ENCODE peak calls at places on chromosome 17, in four cellular contexts. I is fibroblast of mammary gland, Q is fibroblast of pulmonary artery, O is stomach. G is an unnamed sample.

GRCh38 chr17:59845595-59846390 is 47.0 kb downstream of the TUBD1 start:
- DNase-seq in Q (peak; percentile 81), I (peak; percentile 91), O (peak; percentile 73), G (peak; percentile 53)

GRCh38 chr17:54992797-54993639 is 24.5 kb downstream of the STXBP4 start:
- DNase-seq in O (no peak), I (peak; percentile 62), Q (peak; percentile 70), G (peak; percentile 68)

GRCh38 chr17:512926-513325 is 160.3 kb upstream of the RPH3AL start:
- DNase-seq in O (no peak), Q (no peak), I (peak; percentile 84), G (peak; percentile 80)

GRCh38 chr17:1188812-1189211 is 9.0 kb upstream of the ABR start:
- DNase-seq in O (peak; percentile 97), I (peak; percentile 69), Q (peak; percentile 72), G (peak; percentile 36)

GRCh38 chr17:44331249-44331760 is 6.7 kb upstream of the SLC25A39 start:
- DNase-seq in Q (peak; percentile 80), O (peak; percentile 80), I (peak; percentile 73), G (no peak)

GRCh38 chr17:27303734-27304133 is 9.8 kb downstream of the WSB1 start:
- DNase-seq in Q (no peak), I (no peak), O (no peak), G (no peak)

GRCh38 chr17:45225051-45225700 is 3.5 kb downstream of the FMNL1 start:
- DNase-seq in I (no peak), Q (no peak), O (no peak), G (no peak)

GRCh38 chr17:38442548-38442947 is 14.3 kb downstream of the ARHGAP23 start:
- DNase-seq in Q (no peak), O (no peak), I (peak; percentile 44), G (no peak)

GRCh38 chr17:83180996-83181481 is 101.6 kb downstream of the METRNL start:
- DNase-seq in O (no peak), I (no peak), Q (no peak), G (no peak)

GRCh38 chr17:42422958-42423712 is at the start of gene CAVIN1:
- DNase-seq in O (peak; percentile 92), Q (peak; percentile 98), I (peak; percentile 97), G (peak; percentile 99)

GRCh38 chr17:35052780-35053179 is 10.7 kb downstream of the RFFL start:
- DNase-seq in O (no peak), Q (no peak), I (peak; percentile 30), G (peak; percentile 45)

GRCh38 chr17:35052240-35052608 is 11.3 kb downstream of the RFFL start:
- DNase-seq in I (peak; percentile 81), Q (no peak), O (no peak), G (peak; percentile 87)

GRCh38 chr17:35050170-35050569 is 13.3 kb downstream of the RFFL start:
- DNase-seq in Q (no peak), O (no peak), I (no peak), G (no peak)

GRCh38 chr17:35051579-35052239 is 11.8 kb downstream of the RFFL start:
- DNase-seq in Q (peak; percentile 18), O (no peak), I (peak; percentile 20), G (no peak)

DNA sequence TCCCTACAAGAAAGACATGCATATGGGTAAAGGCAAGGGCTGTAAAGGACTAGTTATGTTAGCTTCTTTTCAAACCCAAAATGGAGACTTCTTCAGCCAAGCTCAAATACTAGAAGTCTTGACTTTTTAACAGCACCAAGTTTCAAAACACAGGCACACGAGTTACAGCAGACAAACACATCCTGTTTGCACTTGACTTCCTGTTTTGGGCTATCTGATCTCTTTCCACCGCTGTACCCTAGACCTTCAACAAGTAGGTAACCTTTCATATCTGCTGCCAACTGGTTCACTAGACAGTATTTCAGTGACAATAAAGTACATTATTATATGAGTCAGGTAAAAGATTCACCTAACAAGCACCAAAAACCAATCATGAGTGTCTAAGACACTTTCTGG is 12.3 kb downstream of the RFFL start:
- DNase-seq in Q (peak; percentile 20), I (peak; percentile 7), O (no peak), G (no peak)
- H3K4me3 ChIP-seq in Q (no peak overlapping the region), I (no peak overlapping the region), O (no peak overlapping the region), G (no peak overlapping the region)

GRCh38 chr17:77741109-77741508 is 217.4 kb upstream of the TNRC6C start:
- DNase-seq in O (no peak), I (no peak), Q (no peak), G (no peak)
- TF ChIP-seq CTCF in O (no peak), I (peak; percentile 41), Q (peak; percentile 31), G (peak; percentile 24)

GRCh38 chr17:66431080-66431795 is 128.8 kb downstream of the PRKCA start:
- DNase-seq in Q (peak; percentile 33), O (no peak), I (peak; percentile 75), G (peak; percentile 41)
- H3K4me3 ChIP-seq in Q (no peak overlapping the region), O (no peak overlapping the region), I (peak overlapping the region; percentile 39), G (no peak overlapping the region)

DNA sequence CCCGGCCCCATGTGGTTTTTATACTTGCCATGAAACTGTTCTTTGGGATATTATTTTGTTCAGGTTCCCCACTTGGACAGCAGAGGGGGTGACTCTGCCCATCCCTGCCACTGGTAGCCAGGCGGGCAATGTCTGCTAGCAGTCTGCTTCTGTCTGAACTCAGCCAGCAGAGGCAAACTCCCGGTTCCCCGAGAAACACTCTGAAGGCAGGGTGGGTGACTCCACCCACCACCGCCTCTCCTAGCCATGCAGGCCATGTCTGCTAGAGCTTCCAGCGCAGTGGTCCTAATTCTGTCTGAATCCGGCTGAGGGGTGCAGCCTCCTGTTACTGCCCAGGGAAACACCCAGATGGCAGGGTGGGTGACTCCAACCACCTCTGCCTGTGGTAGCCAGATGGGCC is 22.6 kb downstream of the NLRP1 start:
- DNase-seq in Q (no peak), O (no peak), I (no peak), G (no peak)
- TF ChIP-seq CTCF in Q (no peak), O (no peak), I (no peak), G (no peak)

DNA sequence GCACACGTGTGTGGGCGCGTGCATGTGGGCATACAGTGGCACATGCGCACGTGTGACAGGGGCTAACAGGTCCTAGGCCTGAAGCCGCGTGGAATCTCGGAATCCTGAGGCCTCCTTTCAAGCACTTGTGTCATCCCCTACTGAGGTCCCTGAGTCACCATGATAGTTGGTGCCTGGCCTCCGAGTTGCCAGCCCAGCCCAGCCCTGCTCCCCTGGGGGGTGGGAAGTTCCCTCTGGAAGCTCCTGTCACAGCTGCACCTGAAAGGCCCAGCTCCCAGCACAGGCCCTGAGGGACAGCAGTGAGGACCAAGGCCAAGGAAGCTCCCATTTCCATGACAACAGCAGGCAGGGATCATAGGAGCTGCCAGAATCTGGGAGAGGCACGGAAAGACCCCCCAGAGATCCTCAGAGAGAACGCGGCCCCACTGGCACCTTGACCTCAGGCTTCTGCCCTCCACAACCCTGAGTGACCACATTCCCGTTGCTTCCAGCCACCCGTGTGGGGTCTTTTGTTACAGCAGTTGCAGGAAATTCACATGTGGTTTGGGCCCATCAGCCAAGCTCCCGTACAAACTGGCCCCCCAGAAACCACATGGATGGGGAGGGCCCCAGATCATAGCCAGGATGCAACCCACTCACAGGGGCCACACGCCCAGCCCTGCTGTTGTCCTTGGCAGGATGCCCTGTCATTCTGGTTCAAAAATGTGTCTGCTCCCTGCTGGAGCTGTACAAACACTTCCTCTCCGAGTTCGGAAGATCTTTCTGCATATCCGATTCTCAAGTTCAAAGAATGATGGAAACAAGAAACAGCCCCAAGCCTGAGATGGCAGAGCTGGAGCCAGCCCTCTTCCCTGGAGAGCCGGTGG is 35.2 kb upstream of the ENPP7 start:
- DNase-seq in O (no peak), Q (peak; percentile 58), I (peak; percentile 26), G (peak; percentile 48)
- H3K4me3 ChIP-seq in O (no peak overlapping the region), Q (no peak overlapping the region), I (no peak overlapping the region), G (no peak overlapping the region)

DNA sequence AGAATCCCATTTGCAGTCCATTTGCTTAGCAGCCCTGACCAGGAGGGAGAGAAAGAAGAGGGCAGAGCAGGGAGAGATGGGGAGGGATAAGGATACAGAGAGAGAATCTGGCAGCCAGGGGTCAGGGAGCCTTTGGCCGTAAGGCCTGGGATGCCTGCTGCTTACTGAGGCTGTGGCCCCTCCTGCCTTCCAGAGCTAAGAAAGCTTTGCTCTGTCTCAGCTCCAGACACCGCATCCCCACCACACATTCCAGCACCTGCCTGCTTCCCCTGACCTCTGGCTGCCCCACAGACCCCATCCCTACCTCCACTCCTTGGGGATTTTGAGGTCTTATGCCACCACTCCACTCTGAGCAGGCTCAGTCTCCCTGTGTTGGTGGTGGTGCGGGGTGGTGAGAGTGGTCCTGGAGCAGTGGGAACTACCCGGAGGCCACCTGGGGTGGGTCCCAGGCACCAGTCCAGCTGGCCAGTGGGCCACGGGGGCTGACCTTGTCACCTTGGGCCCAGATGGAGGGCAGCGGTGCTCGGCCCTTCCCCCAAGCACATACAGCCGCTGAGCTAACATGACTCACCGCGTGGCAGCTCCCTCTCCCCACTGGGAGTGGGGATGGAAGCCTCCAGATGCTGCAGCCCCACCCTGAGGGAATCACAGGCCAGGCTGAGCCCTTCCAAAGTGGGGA is 58.3 kb downstream of the RAI1 start:
- DNase-seq in Q (peak; percentile 43), I (peak; percentile 72), O (peak; percentile 50), G (peak; percentile 90)
- TF ChIP-seq CTCF in Q (no peak), I (no peak), O (no peak), G (no peak)

GRCh38 chr17:81400939-81401726 is 5.9 kb downstream of the BAHCC1 start:
- DNase-seq in Q (no peak), I (no peak), O (no peak), G (no peak)
- H3K4me3 ChIP-seq in Q (peak overlapping the region; percentile 60), I (peak overlapping the region; percentile 58), O (peak overlapping the region; percentile 78), G (peak overlapping the region; percentile 60)

G was measured in foreskin fibroblast.